ENCODE peak calls at places on chromosomes 1 and 21, in ten cellular contexts. One of them, this sample, is unnamed.
A peak's percentile ranks its signal among the peaks of the same experiment; 100 is the strongest.

GRCh38 chr1:88237026-88237425 is 447.0 kb upstream of the PKN2 start:
- DNase-seq in stimulated activated CD8-positive, alpha-beta memory T cell treated with anti-CD3 and anti-CD28 coated beads, Interleukin-15, amount 100 ng/mL, for 24 hours: no peak
- DNase-seq in GDM1: no peak
- DNase-seq in activated CD4-positive, alpha-beta memory T cell treated with anti-CD3 and anti-CD28 coated beads, Interleukin-2, amount 10 ng/mL, durations not matched to agents 7 days and 5 days: no peak
- DNase-seq in NCI-H1092 treated with DMSO at 0.1 percent for 48 hours: no peak
- DNase-seq in foreskin melanocyte: peak; percentile 52
- DNase-seq in T47D: no peak
- DNase-seq in CD4-positive, alpha-beta memory T cell: no peak
- DNase-seq in effector memory CD8-positive, alpha-beta T cell: no peak
- DNase-seq in stimulated activated naive CD8-positive, alpha-beta T cell treated with anti-CD3 and anti-CD28 coated beads, Interleukin-15, Interleukin-2, amounts not matched to agents 100 U/mL and 50 U/mL, for 24 hours: no peak
- DNase-seq in this sample: no peak

GRCh38 chr1:9281907-9282306 is 10.8 kb upstream of the SPSB1 start:
- DNase-seq in stimulated activated CD8-positive, alpha-beta memory T cell treated with anti-CD3 and anti-CD28 coated beads, Interleukin-15, amount 100 ng/mL, for 24 hours: no peak
- DNase-seq in GDM1: no peak
- DNase-seq in activated CD4-positive, alpha-beta memory T cell treated with anti-CD3 and anti-CD28 coated beads, Interleukin-2, amount 10 ng/mL, durations not matched to agents 7 days and 5 days: no peak
- DNase-seq in NCI-H1092 treated with DMSO at 0.1 percent for 48 hours: no peak
- DNase-seq in foreskin melanocyte: no peak
- DNase-seq in T47D: no peak
- DNase-seq in CD4-positive, alpha-beta memory T cell: no peak
- DNase-seq in effector memory CD8-positive, alpha-beta T cell: no peak
- DNase-seq in stimulated activated naive CD8-positive, alpha-beta T cell treated with anti-CD3 and anti-CD28 coated beads, Interleukin-15, Interleukin-2, amounts not matched to agents 100 U/mL and 50 U/mL, for 24 hours: no peak
- DNase-seq in this sample: no peak

GRCh38 chr1:236795035-236795756 is at the start of gene MTR:
- DNase-seq in stimulated activated CD8-positive, alpha-beta memory T cell treated with anti-CD3 and anti-CD28 coated beads, Interleukin-15, amount 100 ng/mL, for 24 hours: peak; percentile 78
- DNase-seq in GDM1: peak; percentile 97
- DNase-seq in activated CD4-positive, alpha-beta memory T cell treated with anti-CD3 and anti-CD28 coated beads, Interleukin-2, amount 10 ng/mL, durations not matched to agents 7 days and 5 days: peak; percentile 97
- DNase-seq in NCI-H1092 treated with DMSO at 0.1 percent for 48 hours: peak; percentile 99
- DNase-seq in foreskin melanocyte: peak; percentile 99
- DNase-seq in T47D: peak; percentile 97
- DNase-seq in CD4-positive, alpha-beta memory T cell: peak; percentile 95
- DNase-seq in effector memory CD8-positive, alpha-beta T cell: peak; percentile 93
- DNase-seq in stimulated activated naive CD8-positive, alpha-beta T cell treated with anti-CD3 and anti-CD28 coated beads, Interleukin-15, Interleukin-2, amounts not matched to agents 100 U/mL and 50 U/mL, for 24 hours: peak; percentile 96
- DNase-seq in this sample: peak; percentile 94

GRCh38 chr1:50700226-50701020 is 259.6 kb downstream of the FAF1 start:
- DNase-seq in stimulated activated CD8-positive, alpha-beta memory T cell treated with anti-CD3 and anti-CD28 coated beads, Interleukin-15, amount 100 ng/mL, for 24 hours: no peak
- DNase-seq in GDM1: no peak
- DNase-seq in activated CD4-positive, alpha-beta memory T cell treated with anti-CD3 and anti-CD28 coated beads, Interleukin-2, amount 10 ng/mL, durations not matched to agents 7 days and 5 days: no peak
- DNase-seq in NCI-H1092 treated with DMSO at 0.1 percent for 48 hours: peak; percentile 91
- DNase-seq in foreskin melanocyte: no peak
- DNase-seq in T47D: no peak
- DNase-seq in CD4-positive, alpha-beta memory T cell: no peak
- DNase-seq in effector memory CD8-positive, alpha-beta T cell: no peak
- DNase-seq in stimulated activated naive CD8-positive, alpha-beta T cell treated with anti-CD3 and anti-CD28 coated beads, Interleukin-15, Interleukin-2, amounts not matched to agents 100 U/mL and 50 U/mL, for 24 hours: no peak
- DNase-seq in this sample: peak; percentile 69

GRCh38 chr21:33031562-33031961 is 5.8 kb downstream of the OLIG2 start:
- DNase-seq in stimulated activated CD8-positive, alpha-beta memory T cell treated with anti-CD3 and anti-CD28 coated beads, Interleukin-15, amount 100 ng/mL, for 24 hours: no peak
- DNase-seq in GDM1: no peak
- DNase-seq in activated CD4-positive, alpha-beta memory T cell treated with anti-CD3 and anti-CD28 coated beads, Interleukin-2, amount 10 ng/mL, durations not matched to agents 7 days and 5 days: no peak
- DNase-seq in NCI-H1092 treated with DMSO at 0.1 percent for 48 hours: no peak
- DNase-seq in foreskin melanocyte: no peak
- DNase-seq in T47D: no peak
- DNase-seq in CD4-positive, alpha-beta memory T cell: no peak
- DNase-seq in effector memory CD8-positive, alpha-beta T cell: no peak
- DNase-seq in stimulated activated naive CD8-positive, alpha-beta T cell treated with anti-CD3 and anti-CD28 coated beads, Interleukin-15, Interleukin-2, amounts not matched to agents 100 U/mL and 50 U/mL, for 24 hours: no peak
- DNase-seq in this sample: no peak

GRCh38 chr1:45329445-45329844 is 2.8 kb downstream of the HPDL start:
- DNase-seq in stimulated activated CD8-positive, alpha-beta memory T cell treated with anti-CD3 and anti-CD28 coated beads, Interleukin-15, amount 100 ng/mL, for 24 hours: no peak
- DNase-seq in GDM1: no peak
- DNase-seq in activated CD4-positive, alpha-beta memory T cell treated with anti-CD3 and anti-CD28 coated beads, Interleukin-2, amount 10 ng/mL, durations not matched to agents 7 days and 5 days: no peak
- DNase-seq in NCI-H1092 treated with DMSO at 0.1 percent for 48 hours: no peak
- DNase-seq in foreskin melanocyte: no peak
- DNase-seq in T47D: no peak
- DNase-seq in CD4-positive, alpha-beta memory T cell: no peak
- DNase-seq in effector memory CD8-positive, alpha-beta T cell: no peak
- DNase-seq in stimulated activated naive CD8-positive, alpha-beta T cell treated with anti-CD3 and anti-CD28 coated beads, Interleukin-15, Interleukin-2, amounts not matched to agents 100 U/mL and 50 U/mL, for 24 hours: no peak
- DNase-seq in this sample: no peak

GRCh38 chr1:245939756-245940345 is 567.2 kb downstream of the SMYD3 start:
- DNase-seq in stimulated activated CD8-positive, alpha-beta memory T cell treated with anti-CD3 and anti-CD28 coated beads, Interleukin-15, amount 100 ng/mL, for 24 hours: no peak
- DNase-seq in GDM1: no peak
- DNase-seq in activated CD4-positive, alpha-beta memory T cell treated with anti-CD3 and anti-CD28 coated beads, Interleukin-2, amount 10 ng/mL, durations not matched to agents 7 days and 5 days: no peak
- DNase-seq in NCI-H1092 treated with DMSO at 0.1 percent for 48 hours: no peak
- DNase-seq in foreskin melanocyte: no peak
- DNase-seq in T47D: no peak
- DNase-seq in CD4-positive, alpha-beta memory T cell: no peak
- DNase-seq in effector memory CD8-positive, alpha-beta T cell: no peak
- DNase-seq in stimulated activated naive CD8-positive, alpha-beta T cell treated with anti-CD3 and anti-CD28 coated beads, Interleukin-15, Interleukin-2, amounts not matched to agents 100 U/mL and 50 U/mL, for 24 hours: no peak
- DNase-seq in this sample: no peak

GRCh38 chr1:184649500-184649899 is 105.2 kb downstream of the EDEM3 start:
- DNase-seq in stimulated activated CD8-positive, alpha-beta memory T cell treated with anti-CD3 and anti-CD28 coated beads, Interleukin-15, amount 100 ng/mL, for 24 hours: no peak
- DNase-seq in GDM1: no peak
- DNase-seq in activated CD4-positive, alpha-beta memory T cell treated with anti-CD3 and anti-CD28 coated beads, Interleukin-2, amount 10 ng/mL, durations not matched to agents 7 days and 5 days: no peak
- DNase-seq in NCI-H1092 treated with DMSO at 0.1 percent for 48 hours: no peak
- DNase-seq in foreskin melanocyte: no peak
- DNase-seq in T47D: no peak
- DNase-seq in CD4-positive, alpha-beta memory T cell: no peak
- DNase-seq in effector memory CD8-positive, alpha-beta T cell: no peak
- DNase-seq in stimulated activated naive CD8-positive, alpha-beta T cell treated with anti-CD3 and anti-CD28 coated beads, Interleukin-15, Interleukin-2, amounts not matched to agents 100 U/mL and 50 U/mL, for 24 hours: no peak
- DNase-seq in this sample: no peak

GRCh38 chr1:29415861-29416260 is 179.5 kb downstream of the PTPRU start:
- DNase-seq in stimulated activated CD8-positive, alpha-beta memory T cell treated with anti-CD3 and anti-CD28 coated beads, Interleukin-15, amount 100 ng/mL, for 24 hours: no peak
- DNase-seq in GDM1: no peak
- DNase-seq in activated CD4-positive, alpha-beta memory T cell treated with anti-CD3 and anti-CD28 coated beads, Interleukin-2, amount 10 ng/mL, durations not matched to agents 7 days and 5 days: no peak
- DNase-seq in NCI-H1092 treated with DMSO at 0.1 percent for 48 hours: no peak
- DNase-seq in foreskin melanocyte: no peak
- DNase-seq in T47D: no peak
- DNase-seq in CD4-positive, alpha-beta memory T cell: no peak
- DNase-seq in effector memory CD8-positive, alpha-beta T cell: no peak
- DNase-seq in stimulated activated naive CD8-positive, alpha-beta T cell treated with anti-CD3 and anti-CD28 coated beads, Interleukin-15, Interleukin-2, amounts not matched to agents 100 U/mL and 50 U/mL, for 24 hours: no peak
- DNase-seq in this sample: no peak

GRCh38 chr1:109619655-109620395 is at the start of gene AMPD2:
- DNase-seq in stimulated activated CD8-positive, alpha-beta memory T cell treated with anti-CD3 and anti-CD28 coated beads, Interleukin-15, amount 100 ng/mL, for 24 hours: peak; percentile 59
- DNase-seq in GDM1: peak; percentile 58
- DNase-seq in activated CD4-positive, alpha-beta memory T cell treated with anti-CD3 and anti-CD28 coated beads, Interleukin-2, amount 10 ng/mL, durations not matched to agents 7 days and 5 days: peak; percentile 78
- DNase-seq in NCI-H1092 treated with DMSO at 0.1 percent for 48 hours: peak; percentile 50
- DNase-seq in foreskin melanocyte: no peak
- DNase-seq in T47D: peak; percentile 39
- DNase-seq in CD4-positive, alpha-beta memory T cell: peak; percentile 75
- DNase-seq in effector memory CD8-positive, alpha-beta T cell: peak; percentile 73
- DNase-seq in stimulated activated naive CD8-positive, alpha-beta T cell treated with anti-CD3 and anti-CD28 coated beads, Interleukin-15, Interleukin-2, amounts not matched to agents 100 U/mL and 50 U/mL, for 24 hours: peak; percentile 86
- DNase-seq in this sample: peak; percentile 52

GRCh38 chr1:193013005-193013404 is 46.2 kb downstream of the UCHL5 start:
- DNase-seq in stimulated activated CD8-positive, alpha-beta memory T cell treated with anti-CD3 and anti-CD28 coated beads, Interleukin-15, amount 100 ng/mL, for 24 hours: no peak
- DNase-seq in GDM1: no peak
- DNase-seq in activated CD4-positive, alpha-beta memory T cell treated with anti-CD3 and anti-CD28 coated beads, Interleukin-2, amount 10 ng/mL, durations not matched to agents 7 days and 5 days: no peak
- DNase-seq in NCI-H1092 treated with DMSO at 0.1 percent for 48 hours: no peak
- DNase-seq in foreskin melanocyte: no peak
- DNase-seq in T47D: no peak
- DNase-seq in CD4-positive, alpha-beta memory T cell: no peak
- DNase-seq in effector memory CD8-positive, alpha-beta T cell: no peak
- DNase-seq in stimulated activated naive CD8-positive, alpha-beta T cell treated with anti-CD3 and anti-CD28 coated beads, Interleukin-15, Interleukin-2, amounts not matched to agents 100 U/mL and 50 U/mL, for 24 hours: no peak
- DNase-seq in this sample: no peak

GRCh38 chr1:42282024-42282579 is 52.9 kb downstream of the FOXJ3 start:
- DNase-seq in stimulated activated CD8-positive, alpha-beta memory T cell treated with anti-CD3 and anti-CD28 coated beads, Interleukin-15, amount 100 ng/mL, for 24 hours: no peak
- DNase-seq in GDM1: no peak
- DNase-seq in activated CD4-positive, alpha-beta memory T cell treated with anti-CD3 and anti-CD28 coated beads, Interleukin-2, amount 10 ng/mL, durations not matched to agents 7 days and 5 days: no peak
- DNase-seq in NCI-H1092 treated with DMSO at 0.1 percent for 48 hours: no peak
- DNase-seq in foreskin melanocyte: no peak
- DNase-seq in T47D: no peak
- DNase-seq in CD4-positive, alpha-beta memory T cell: no peak
- DNase-seq in effector memory CD8-positive, alpha-beta T cell: no peak
- DNase-seq in stimulated activated naive CD8-positive, alpha-beta T cell treated with anti-CD3 and anti-CD28 coated beads, Interleukin-15, Interleukin-2, amounts not matched to agents 100 U/mL and 50 U/mL, for 24 hours: no peak
- DNase-seq in this sample: no peak

GRCh38 chr1:23555225-23555801 is 4.0 kb downstream of the ID3 start:
- DNase-seq in stimulated activated CD8-positive, alpha-beta memory T cell treated with anti-CD3 and anti-CD28 coated beads, Interleukin-15, amount 100 ng/mL, for 24 hours: no peak
- DNase-seq in GDM1: no peak
- DNase-seq in activated CD4-positive, alpha-beta memory T cell treated with anti-CD3 and anti-CD28 coated beads, Interleukin-2, amount 10 ng/mL, durations not matched to agents 7 days and 5 days: no peak
- DNase-seq in NCI-H1092 treated with DMSO at 0.1 percent for 48 hours: peak; percentile 82
- DNase-seq in foreskin melanocyte: no peak
- DNase-seq in T47D: no peak
- DNase-seq in CD4-positive, alpha-beta memory T cell: no peak
- DNase-seq in effector memory CD8-positive, alpha-beta T cell: no peak
- DNase-seq in stimulated activated naive CD8-positive, alpha-beta T cell treated with anti-CD3 and anti-CD28 coated beads, Interleukin-15, Interleukin-2, amounts not matched to agents 100 U/mL and 50 U/mL, for 24 hours: no peak
- DNase-seq in this sample: no peak

GRCh38 chr1:92585831-92586230 is 99.1 kb upstream of the GFI1 start:
- DNase-seq in stimulated activated CD8-positive, alpha-beta memory T cell treated with anti-CD3 and anti-CD28 coated beads, Interleukin-15, amount 100 ng/mL, for 24 hours: no peak
- DNase-seq in GDM1: no peak
- DNase-seq in activated CD4-positive, alpha-beta memory T cell treated with anti-CD3 and anti-CD28 coated beads, Interleukin-2, amount 10 ng/mL, durations not matched to agents 7 days and 5 days: no peak
- DNase-seq in NCI-H1092 treated with DMSO at 0.1 percent for 48 hours: no peak
- DNase-seq in foreskin melanocyte: no peak
- DNase-seq in T47D: no peak
- DNase-seq in CD4-positive, alpha-beta memory T cell: no peak
- DNase-seq in effector memory CD8-positive, alpha-beta T cell: no peak
- DNase-seq in stimulated activated naive CD8-positive, alpha-beta T cell treated with anti-CD3 and anti-CD28 coated beads, Interleukin-15, Interleukin-2, amounts not matched to agents 100 U/mL and 50 U/mL, for 24 hours: no peak
- DNase-seq in this sample: no peak

GRCh38 chr1:90730247-90731022 is 13.3 kb upstream of the BARHL2 start:
- DNase-seq in stimulated activated CD8-positive, alpha-beta memory T cell treated with anti-CD3 and anti-CD28 coated beads, Interleukin-15, amount 100 ng/mL, for 24 hours: no peak
- DNase-seq in GDM1: no peak
- DNase-seq in activated CD4-positive, alpha-beta memory T cell treated with anti-CD3 and anti-CD28 coated beads, Interleukin-2, amount 10 ng/mL, durations not matched to agents 7 days and 5 days: no peak
- DNase-seq in NCI-H1092 treated with DMSO at 0.1 percent for 48 hours: no peak
- DNase-seq in foreskin melanocyte: no peak
- DNase-seq in T47D: no peak
- DNase-seq in CD4-positive, alpha-beta memory T cell: no peak
- DNase-seq in effector memory CD8-positive, alpha-beta T cell: no peak
- DNase-seq in stimulated activated naive CD8-positive, alpha-beta T cell treated with anti-CD3 and anti-CD28 coated beads, Interleukin-15, Interleukin-2, amounts not matched to agents 100 U/mL and 50 U/mL, for 24 hours: no peak
- DNase-seq in this sample: no peak

GRCh38 chr1:83676106-83676505 is 322.8 kb downstream of the TTLL7 start:
- DNase-seq in stimulated activated CD8-positive, alpha-beta memory T cell treated with anti-CD3 and anti-CD28 coated beads, Interleukin-15, amount 100 ng/mL, for 24 hours: no peak
- DNase-seq in GDM1: no peak
- DNase-seq in activated CD4-positive, alpha-beta memory T cell treated with anti-CD3 and anti-CD28 coated beads, Interleukin-2, amount 10 ng/mL, durations not matched to agents 7 days and 5 days: no peak
- DNase-seq in NCI-H1092 treated with DMSO at 0.1 percent for 48 hours: no peak
- DNase-seq in foreskin melanocyte: no peak
- DNase-seq in T47D: no peak
- DNase-seq in CD4-positive, alpha-beta memory T cell: no peak
- DNase-seq in effector memory CD8-positive, alpha-beta T cell: no peak
- DNase-seq in stimulated activated naive CD8-positive, alpha-beta T cell treated with anti-CD3 and anti-CD28 coated beads, Interleukin-15, Interleukin-2, amounts not matched to agents 100 U/mL and 50 U/mL, for 24 hours: no peak
- DNase-seq in this sample: no peak